ENCODE peak calls at places on chromosomes 5 and 9, in six cellular contexts. One of them, this sample, is unnamed.

GRCh38 chr9:127915325-127915752 is 1.5 kb downstream of the ST6GALNAC4 start:
- DNase-seq in kidney epithelial cell: no peak
- DNase-seq in PC-9: no peak
- DNase-seq in T-helper 2 cell: no peak
- DNase-seq in NCI-H524: no peak
- DNase-seq in H9: no peak
- DNase-seq in this sample: no peak

GRCh38 chr5:38339446-38339845 is 81.1 kb downstream of the EGFLAM start:
- DNase-seq in T-helper 2 cell: no peak
- DNase-seq in NCI-H524: no peak
- DNase-seq in PC-9: no peak
- DNase-seq in H9: no peak
- DNase-seq in kidney epithelial cell: peak
- DNase-seq in this sample: no peak

GRCh38 chr5:176818391-176819098 is 8.2 kb downstream of the UNC5A start:
- DNase-seq in H9: peak
- DNase-seq in kidney epithelial cell: no peak
- DNase-seq in PC-9: peak
- DNase-seq in NCI-H524: no peak
- DNase-seq in T-helper 2 cell: peak
- DNase-seq in this sample: no peak

GRCh38 chr5:135606431-135606830 is 27.6 kb upstream of the CXCL14 start:
- DNase-seq in kidney epithelial cell: no peak
- DNase-seq in H9: no peak
- DNase-seq in T-helper 2 cell: no peak
- DNase-seq in NCI-H524: no peak
- DNase-seq in PC-9: no peak
- DNase-seq in this sample: no peak

GRCh38 chr9:89756891-89757537 is 152.2 kb downstream of the GADD45G start:
- DNase-seq in NCI-H524: no peak
- DNase-seq in T-helper 2 cell: no peak
- DNase-seq in H9: no peak
- DNase-seq in PC-9: no peak
- DNase-seq in kidney epithelial cell: no peak
- DNase-seq in this sample: no peak

GRCh38 chr5:173498286-173498685 is 118.2 kb downstream of the BOD1 start:
- DNase-seq in kidney epithelial cell: no peak
- DNase-seq in H9: no peak
- DNase-seq in NCI-H524: no peak
- DNase-seq in T-helper 2 cell: no peak
- DNase-seq in PC-9: peak
- DNase-seq in this sample: peak

GRCh38 chr5:67493676-67494075 is 297.1 kb upstream of the CD180 start:
- DNase-seq in kidney epithelial cell: no peak
- DNase-seq in NCI-H524: peak
- DNase-seq in H9: peak
- DNase-seq in T-helper 2 cell: no peak
- DNase-seq in PC-9: peak
- DNase-seq in this sample: no peak

GRCh38 chr5:79109527-79110492 is 1.8 kb upstream of the BHMT start:
- DNase-seq in kidney epithelial cell: no peak
- DNase-seq in T-helper 2 cell: no peak
- DNase-seq in NCI-H524: no peak
- DNase-seq in H9: peak
- DNase-seq in PC-9: no peak
- DNase-seq in this sample: no peak

GRCh38 chr5:132298305-132298704 is 4.1 kb downstream of the SLC22A4 start:
- DNase-seq in T-helper 2 cell: no peak
- DNase-seq in PC-9: no peak
- DNase-seq in H9: no peak
- DNase-seq in NCI-H524: no peak
- DNase-seq in kidney epithelial cell: no peak
- DNase-seq in this sample: no peak

GRCh38 chr9:88302579-88303324 is 85.5 kb upstream of the SPIN1 start:
- DNase-seq in PC-9: no peak
- DNase-seq in NCI-H524: no peak
- DNase-seq in kidney epithelial cell: no peak
- DNase-seq in T-helper 2 cell: no peak
- DNase-seq in H9: no peak
- DNase-seq in this sample: no peak

GRCh38 chr9:114373960-114374730 is 13.6 kb downstream of the AKNA start:
- DNase-seq in PC-9: no peak
- DNase-seq in kidney epithelial cell: no peak
- DNase-seq in T-helper 2 cell: no peak
- DNase-seq in NCI-H524: no peak
- DNase-seq in H9: no peak
- DNase-seq in this sample: no peak

GRCh38 chr9:73683862-73684591 is 532.4 kb downstream of the ANXA1 start:
- DNase-seq in T-helper 2 cell: no peak
- DNase-seq in NCI-H524: no peak
- DNase-seq in kidney epithelial cell: no peak
- DNase-seq in H9: peak
- DNase-seq in PC-9: no peak
- DNase-seq in this sample: no peak

GRCh38 chr9:27572566-27572917 is 739 bp downstream of the C9orf72 start:
- DNase-seq in NCI-H524: peak
- DNase-seq in H9: no peak
- DNase-seq in PC-9: no peak
- DNase-seq in T-helper 2 cell: no peak
- DNase-seq in kidney epithelial cell: no peak
- DNase-seq in this sample: peak

GRCh38 chr9:69504058-69504457 is 168.1 kb downstream of the APBA1 start:
- DNase-seq in T-helper 2 cell: no peak
- DNase-seq in kidney epithelial cell: no peak
- DNase-seq in H9: no peak
- DNase-seq in NCI-H524: no peak
- DNase-seq in PC-9: no peak
- DNase-seq in this sample: no peak

This sample was measured in retinal pigment epithelial cell.